ENCODE peak calls at places on chromosomes 13 and 19, in seven cellular contexts. N is CD4-positive, alpha-beta T cell; K is transverse colon; U is mammary epithelial cell; I is neural progenitor cell; T is testis; Z is ovary. H is an unnamed sample. For H3K27me3, the result is how much of the 10 kb centered on the place peaks cover.

GRCh38 chr19:18396471-18397241 is 766 bp downstream of the LRRC25 start:
- DNase-seq in N (no peak), K (no peak), U (no peak), I (no peak), T (peak), Z (peak), H (no peak)

GRCh38 chr19:17706750-17707181 is 12.5 kb upstream of the MAP1S start:
- DNase-seq in N (no peak), K (no peak), U (no peak), I (peak), T (peak), Z (no peak), H (no peak)

GRCh38 chr13:114164027-114164426 is 15.0 kb upstream of the CFAP97D2 start:
- DNase-seq in N (no peak), K (no peak), U (no peak), I (no peak), T (no peak), Z (no peak), H (no peak)

GRCh38 chr13:33787051-33787591 is 30.8 kb upstream of the RFC3 start:
- DNase-seq in N (no peak), K (no peak), U (peak), I (no peak), T (no peak), Z (no peak), H (no peak)

GRCh38 chr13:40094056-40094455 is 438.6 kb downstream of the COG6 start:
- DNase-seq in N (no peak), K (peak), U (peak), I (no peak), T (no peak), Z (no peak), H (no peak)

GRCh38 chr19:15971217-15971616 is 22.4 kb downstream of the OR10H4 start:
- DNase-seq in N (no peak), K (no peak), U (no peak), I (no peak), T (no peak), Z (no peak), H (no peak)

GRCh38 chr13:48404952-48405351 is 8.0 kb downstream of the LPAR6 start:
- DNase-seq in N (no peak), K (no peak), U (no peak), I (no peak), T (no peak), Z (no peak), H (no peak)

GRCh38 chr19:42022616-42023015 is 28.6 kb upstream of the ATP1A3 start:
- DNase-seq in N (no peak), K (no peak), U (no peak), I (no peak), T (no peak), Z (no peak), H (no peak)

GRCh38 chr19:1168877-1169791 is 4.9 kb downstream of the SBNO2 start:
- DNase-seq in N (no peak), K (no peak), U (peak), I (no peak), T (peak), Z (peak), H (no peak)

GRCh38 chr19:1247747-1248453 is 483 bp upstream of the MIDN start:
- DNase-seq in N (peak), K (peak), U (no peak), I (peak), T (no peak), Z (peak), H (peak)

GRCh38 chr13:30892966-30893365 is 13.1 kb upstream of the MEDAG start:
- DNase-seq in N (no peak), K (no peak), U (no peak), I (peak), T (peak), Z (no peak), H (peak)

GRCh38 chr19:54660967-54661366 is 1.8 kb upstream of the LILRB4 start:
- DNase-seq in N (no peak), K (no peak), U (no peak), I (no peak), T (no peak), Z (no peak), H (no peak)

GRCh38 chr13:20997301-20998061 is 63.9 kb downstream of the LATS2 start:
- DNase-seq in N (no peak), K (no peak), U (peak), I (no peak), T (no peak), Z (no peak), H (no peak)

GRCh38 chr19:51020988-51021651 is 1.6 kb upstream of the KLK10 start:
- DNase-seq in N (no peak), K (no peak), U (peak), I (peak), T (peak), Z (no peak), H (no peak)
- H3K27me3 ChIP-seq in N (under half), K (half or more), U (under half), I (under half), T (under half), Z (under half), H (half or more)

DNA sequence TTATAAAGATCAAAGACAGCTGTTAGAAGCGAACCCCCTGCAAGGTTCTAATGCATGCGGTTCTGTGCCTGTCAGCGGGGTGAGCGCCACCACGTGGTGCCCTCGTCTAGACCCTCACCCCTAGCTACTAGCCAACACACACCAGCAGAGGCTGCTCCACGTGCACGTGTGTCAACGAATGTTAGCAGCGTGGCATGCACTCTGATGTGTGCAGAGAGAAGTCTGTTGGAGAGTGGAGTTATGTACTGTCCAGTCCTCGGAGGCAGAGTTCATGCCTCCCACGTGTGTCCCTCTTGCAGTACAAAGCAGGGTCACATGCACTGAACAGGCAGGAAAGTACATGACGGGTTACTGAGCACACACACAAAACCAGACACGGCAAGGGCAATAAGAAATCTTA is 75.0 kb upstream of the SLC15A1 start:
- DNase-seq in N (no peak), K (no peak), U (no peak), I (peak), T (no peak), Z (no peak), H (no peak)
- TF ChIP-seq CTCF in N (no peak), K (no peak), U (no peak), I (peak), T (no peak), Z (no peak), H (peak)

DNA sequence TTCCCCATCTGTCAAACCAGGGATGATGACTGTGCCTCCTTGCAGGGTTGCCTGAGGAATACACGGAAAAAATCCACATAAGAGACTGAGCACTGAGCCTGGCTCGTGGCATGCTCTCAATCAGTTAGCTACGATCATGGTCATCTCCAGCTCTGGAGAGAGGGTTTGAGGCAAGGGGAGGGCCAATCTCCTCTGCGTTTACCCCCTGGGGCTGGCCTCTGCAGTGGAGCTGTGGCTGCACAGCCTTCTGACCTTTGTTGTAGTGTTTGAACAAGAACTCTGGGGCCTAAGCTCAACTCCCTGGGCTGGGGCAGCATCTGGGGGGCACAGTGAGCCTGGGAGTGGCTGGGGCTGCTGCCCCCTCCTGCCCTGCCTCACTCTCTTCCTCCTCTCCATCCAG is 5.9 kb downstream of the LRRC4B start:
- DNase-seq in N (no peak), K (no peak), U (no peak), I (no peak), T (no peak), Z (no peak), H (no peak)
- H3K27me3 ChIP-seq in N (under half), K (half or more), U (under half), I (half or more), T (under half), Z (under half), H (under half)

GRCh38 chr13:26971990-26972888 is 199.4 kb downstream of the USP12 start:
- DNase-seq in N (peak), K (peak), U (peak), I (peak), T (peak), Z (no peak), H (peak)
- TF ChIP-seq CTCF in N (peak), K (peak), U (no peak), I (peak), T (peak), Z (no peak), H (peak)

GRCh38 chr19:39086401-39086800 is 2.2 kb downstream of the ACP7 start:
- DNase-seq in N (no peak), K (no peak), U (no peak), I (no peak), T (no peak), Z (no peak), H (no peak)
- H3K27me3 ChIP-seq in N (under half), K (half or more), U (under half), I (half or more), T (under half), Z (under half), H (under half)

DNA sequence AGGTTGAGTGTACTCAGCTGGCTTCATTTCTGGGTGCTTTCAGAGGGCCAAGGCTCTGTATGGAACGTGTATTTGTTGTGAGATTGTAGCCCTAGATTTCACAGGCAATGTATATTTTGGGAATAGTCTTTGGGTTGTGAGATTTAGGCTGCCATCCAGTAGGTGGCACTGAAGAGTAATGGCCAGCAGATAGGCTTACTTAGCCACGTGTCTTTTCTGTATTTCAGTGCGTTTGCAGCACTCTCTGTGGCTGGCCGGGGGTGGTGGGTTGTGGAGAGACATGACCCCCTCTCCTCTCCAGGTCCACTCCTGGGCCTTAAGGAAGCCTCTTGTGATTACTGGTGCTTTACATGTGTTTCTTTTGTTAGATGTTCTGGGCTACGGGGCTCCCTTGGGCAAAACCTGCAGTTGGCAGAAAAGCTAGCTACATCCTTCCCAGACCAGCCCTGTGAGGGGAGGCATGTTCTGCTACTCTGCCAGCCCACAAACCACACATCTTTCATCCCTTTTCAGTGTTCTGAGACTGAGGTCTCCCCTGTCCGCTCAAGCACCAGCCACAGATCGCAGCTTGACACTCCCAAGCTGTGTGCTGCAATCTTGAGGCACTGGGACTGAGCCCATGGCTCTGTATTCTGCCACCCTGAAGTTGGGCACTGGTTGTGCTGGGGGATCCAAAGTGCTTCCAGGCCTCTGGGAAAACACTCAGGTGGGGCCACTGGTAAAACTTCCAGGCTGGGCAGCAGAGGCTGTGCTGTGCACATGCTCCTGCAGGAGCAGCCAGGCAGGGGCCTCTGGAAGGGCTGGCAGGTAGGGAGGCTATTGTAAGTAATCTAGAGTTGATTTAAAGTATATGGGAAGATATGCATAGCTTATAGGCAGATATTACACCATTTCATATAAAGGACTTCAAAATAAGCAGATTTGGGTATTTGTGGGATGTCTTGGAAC is 1096.8 kb upstream of the PCDH20 start:
- DNase-seq in N (no peak), K (peak), U (no peak), I (peak), T (peak), Z (no peak), H (peak)
- TF ChIP-seq CTCF in N (no peak), K (peak), U (peak), I (peak), T (peak), Z (no peak), H (peak)